ENCODE peak calls at places on chromosome 3, in eight cellular contexts. Y, V, N, L, O, Z, J and R are unnamed samples.

GRCh38 chr3:194865081-194865480 is 179.4 kb downstream of the FAM43A start:
- DNase-seq in Y (no peak), V (no peak), N (no peak), L (no peak), O (no peak), Z (no peak), J (no peak), R (no peak)

GRCh38 chr3:187207062-187207461 is 9.8 kb downstream of the RTP1 start:
- DNase-seq in Y (no peak), V (no peak), N (no peak), L (no peak), O (no peak), Z (no peak), J (no peak), R (no peak)

GRCh38 chr3:107988464-107989156 is 102.2 kb downstream of the CD47 start:
- DNase-seq in Y (no peak), V (no peak), N (peak; percentile 45), L (no peak), O (no peak), Z (no peak), J (peak; percentile 83), R (peak; percentile 74)

GRCh38 chr3:52742418-52743041 is 28.2 kb downstream of the NEK4 start:
- DNase-seq in Y (no peak), V (no peak), N (peak; percentile 37), L (no peak), O (no peak), Z (peak; percentile 3), J (no peak), R (peak; percentile 18)

GRCh38 chr3:181279239-181279565 is 289.7 kb upstream of the DNAJC19 start:
- DNase-seq in Y (no peak), V (no peak), N (no peak), L (peak; percentile 28), O (peak; percentile 57), Z (no peak), J (no peak), R (no peak)

GRCh38 chr3:89264037-89264560 is 156.7 kb downstream of the EPHA3 start:
- DNase-seq in Y (no peak), V (no peak), N (no peak), L (no peak), O (no peak), Z (no peak), J (no peak), R (no peak)

GRCh38 chr3:8996681-8997121 is 33.4 kb upstream of the RAD18 start:
- DNase-seq in Y (peak; percentile 52), V (no peak), N (peak; percentile 29), L (no peak), O (peak; percentile 63), Z (peak; percentile 59), J (peak; percentile 62), R (no peak)

GRCh38 chr3:157840513-157840912 is 265.7 kb downstream of the SHOX2 start:
- DNase-seq in Y (no peak), V (no peak), N (no peak), L (no peak), O (no peak), Z (no peak), J (no peak), R (no peak)

GRCh38 chr3:64254443-64254842 is 29.2 kb upstream of the PRICKLE2 start:
- DNase-seq in Y (no peak), V (no peak), N (no peak), L (no peak), O (no peak), Z (no peak), J (no peak), R (no peak)

GRCh38 chr3:175430975-175431374 is 571.8 kb downstream of the NAALADL2 start:
- DNase-seq in Y (no peak), V (no peak), N (no peak), L (no peak), O (no peak), Z (no peak), J (no peak), R (no peak)

GRCh38 chr3:50185230-50185629 is 6.2 kb upstream of the GNAT1 start:
- DNase-seq in Y (no peak), V (no peak), N (no peak), L (no peak), O (no peak), Z (no peak), J (no peak), R (no peak)

GRCh38 chr3:48428863-48429415 is 947 bp downstream of the PLXNB1 start:
- DNase-seq in Y (peak; percentile 49), V (no peak), N (peak; percentile 34), L (no peak), O (peak; percentile 40), Z (no peak), J (peak; percentile 60), R (peak; percentile 34)

GRCh38 chr3:9395570-9396300 is 1.7 kb upstream of the SETD5 start:
- DNase-seq in Y (no peak), V (no peak), N (no peak), L (no peak), O (no peak), Z (no peak), J (no peak), R (no peak)

GRCh38 chr3:43217633-43218032 is 68.7 kb upstream of the SNRK start:
- DNase-seq in Y (no peak), V (no peak), N (no peak), L (no peak), O (no peak), Z (no peak), J (no peak), R (no peak)

GRCh38 chr3:53999725-54000124 is 108.1 kb upstream of the SELENOK start:
- DNase-seq in Y (no peak), V (no peak), N (no peak), L (no peak), O (no peak), Z (no peak), J (no peak), R (no peak)

GRCh38 chr3:71117572-71118247 is 465.8 kb downstream of the FOXP1 start:
- DNase-seq in Y (peak; percentile 55), V (no peak), N (no peak), L (peak; percentile 65), O (no peak), Z (no peak), J (no peak), R (no peak)

GRCh38 chr3:150349314-150350097 is 58.6 kb upstream of the TSC22D2 start:
- DNase-seq in Y (no peak), V (no peak), N (no peak), L (no peak), O (peak; percentile 97), Z (no peak), J (peak; percentile 80), R (peak; percentile 46)

GRCh38 chr3:4778119-4778518 is 201.1 kb upstream of the BHLHE40 start:
- DNase-seq in Y (no peak), V (no peak), N (no peak), L (no peak), O (no peak), Z (no peak), J (no peak), R (no peak)

GRCh38 chr3:127647171-127647884 is 18.3 kb downstream of the PODXL2 start:
- DNase-seq in Y (no peak), V (no peak), N (no peak), L (no peak), O (no peak), Z (no peak), J (no peak), R (no peak)

GRCh38 chr3:59256233-59256632 is 206.4 kb upstream of the CFAP20DC start:
- DNase-seq in Y (no peak), V (no peak), N (no peak), L (no peak), O (no peak), Z (no peak), J (no peak), R (no peak)

GRCh38 chr3:86838927-86839326 is 152.0 kb downstream of the VGLL3 start:
- DNase-seq in Y (no peak), V (no peak), N (no peak), L (no peak), O (no peak), Z (no peak), J (no peak), R (no peak)

GRCh38 chr3:131363275-131363674 is 18.3 kb upstream of the NUDT16 start:
- DNase-seq in Y (no peak), V (no peak), N (no peak), L (no peak), O (no peak), Z (no peak), J (no peak), R (no peak)

GRCh38 chr3:48429416-48430358 is at the start of gene PLXNB1:
- DNase-seq in Y (peak; percentile 72), V (peak; percentile 51), N (peak; percentile 69), L (peak; percentile 70), O (peak; percentile 84), Z (peak; percentile 73), J (peak; percentile 67), R (peak; percentile 91)

GRCh38 chr3:161310649-161311423 is 60.5 kb downstream of the SPTSSB start:
- DNase-seq in Y (no peak), V (no peak), N (no peak), L (no peak), O (no peak), Z (no peak), J (no peak), R (no peak)

GRCh38 chr3:123568034-123568433 is 16.8 kb downstream of the HACD2 start:
- DNase-seq in Y (no peak), V (no peak), N (no peak), L (no peak), O (peak; percentile 84), Z (no peak), J (no peak), R (no peak)

GRCh38 chr3:119831941-119832371 is 50.1 kb downstream of the NR1I2 start:
- DNase-seq in Y (no peak), V (no peak), N (no peak), L (no peak), O (no peak), Z (no peak), J (no peak), R (no peak)

GRCh38 chr3:126119008-126119675 is 35.2 kb upstream of the SLC41A3 start:
- DNase-seq in Y (no peak), V (no peak), N (no peak), L (peak; percentile 5), O (no peak), Z (no peak), J (no peak), R (peak; percentile 0)

GRCh38 chr3:105647047-105647446 is 221.8 kb downstream of the CBLB start:
- DNase-seq in Y (no peak), V (no peak), N (peak; percentile 7), L (no peak), O (no peak), Z (no peak), J (no peak), R (peak; percentile 59)

GRCh38 chr3:36866358-36866757 is 78.5 kb downstream of the TRANK1 start:
- DNase-seq in Y (no peak), V (no peak), N (no peak), L (no peak), O (no peak), Z (no peak), J (no peak), R (no peak)

GRCh38 chr3:10747341-10747740 is 68.7 kb upstream of the SLC6A11 start:
- DNase-seq in Y (no peak), V (no peak), N (no peak), L (no peak), O (no peak), Z (no peak), J (no peak), R (no peak)

GRCh38 chr3:115982121-115982520 is 358.8 kb downstream of the GAP43 start:
- DNase-seq in Y (no peak), V (no peak), N (no peak), L (no peak), O (no peak), Z (no peak), J (no peak), R (no peak)

GRCh38 chr3:155778441-155778840 is 27.6 kb downstream of the C3orf33 start:
- DNase-seq in Y (no peak), V (no peak), N (peak; percentile 25), L (no peak), O (no peak), Z (no peak), J (no peak), R (no peak)

GRCh38 chr3:83934208-83935150 is 1024.3 kb upstream of the CADM2 start:
- DNase-seq in Y (no peak), V (peak; percentile 70), N (peak; percentile 39), L (peak; percentile 50), O (no peak), Z (no peak), J (no peak), R (no peak)

GRCh38 chr3:63559884-63560283 is 92.6 kb upstream of the SNTN start:
- DNase-seq in Y (no peak), V (no peak), N (no peak), L (no peak), O (no peak), Z (no peak), J (no peak), R (no peak)